ENCODE peak calls at places on chromosomes 5 and 9, in ten cellular contexts. E is natural killer cell, N is GM12865, W is amygdala, Z is NCI-H2081, L is foreskin fibroblast, X is MCF 10A, M is psoas muscle, Q is midbrain, V is stromal cell of bone marrow. S is an unnamed sample.

GRCh38 chr5:172658869-172659513 is 17.9 kb downstream of the NEURL1B start:
- DNase-seq in E (no peak), N (no peak), W (no peak), Z (no peak), L (no peak), X (peak), M (peak), Q (no peak), V (no peak), S (no peak)

GRCh38 chr9:97632406-97632991 is 669 bp downstream of the TSTD2 start:
- DNase-seq in E (no peak), N (no peak), W (peak), Z (peak), L (peak), X (no peak), M (peak), Q (peak), V (peak), S (peak)

GRCh38 chr5:66440202-66440680 is 156.0 kb upstream of the MAST4 start:
- DNase-seq in E (no peak), N (peak), W (no peak), Z (no peak), L (no peak), X (no peak), M (no peak), Q (no peak), V (peak), S (peak)

GRCh38 chr9:78296208-78296892 is 575 bp upstream of the PSAT1 start:
- DNase-seq in E (no peak), N (peak), W (peak), Z (peak), L (no peak), X (peak), M (peak), Q (peak), V (no peak), S (no peak)

GRCh38 chr5:145681686-145682085 is 153.5 kb downstream of the PRELID2 start:
- DNase-seq in E (no peak), N (peak), W (peak), Z (peak), L (peak), X (peak), M (no peak), Q (peak), V (peak), S (peak)

GRCh38 chr5:160165137-160166068 is 46.2 kb upstream of the PWWP2A start:
- DNase-seq in E (no peak), N (no peak), W (peak), Z (peak), L (peak), X (peak), M (peak), Q (peak), V (peak), S (peak)

GRCh38 chr5:31645420-31646081 is 6.6 kb downstream of the PDZD2 start:
- DNase-seq in E (no peak), N (no peak), W (no peak), Z (no peak), L (no peak), X (no peak), M (no peak), Q (no peak), V (no peak), S (no peak)

GRCh38 chr9:110427497-110428104 is 89.9 kb upstream of the TXNDC8 start:
- DNase-seq in E (no peak), N (peak), W (peak), Z (no peak), L (peak), X (peak), M (peak), Q (peak), V (no peak), S (no peak)

GRCh38 chr9:108467653-108468324 is 388.0 kb downstream of the ACTL7B start:
- DNase-seq in E (no peak), N (no peak), W (no peak), Z (no peak), L (peak), X (no peak), M (no peak), Q (no peak), V (peak), S (peak)

GRCh38 chr9:121976751-121977150 is 116.4 kb downstream of the TTLL11 start:
- DNase-seq in E (no peak), N (no peak), W (no peak), Z (no peak), L (peak), X (no peak), M (no peak), Q (no peak), V (peak), S (peak)